ENCODE peak calls at places on chromosomes 3 and 15, in nine cellular contexts. One of them, this sample, is unnamed.

GRCh38 chr3:37024092-37024491 is 30.8 kb downstream of the MLH1 start:
- DNase-seq in right atrium auricular region: no peak
- DNase-seq in thoracic aorta: no peak
- DNase-seq in HCT116: peak; percentile 4
- DNase-seq in body of pancreas: no peak
- DNase-seq in CD4-positive, alpha-beta memory T cell: peak; percentile 8
- DNase-seq in colonic mucosa: no peak
- DNase-seq in psoas muscle: no peak
- DNase-seq in Panc1: no peak
- DNase-seq in this sample: no peak

GRCh38 chr3:139120336-139120971 is 75.8 kb upstream of the PRR23C start:
- DNase-seq in right atrium auricular region: peak; percentile 54
- DNase-seq in thoracic aorta: no peak
- DNase-seq in HCT116: peak; percentile 21
- DNase-seq in body of pancreas: peak; percentile 16
- DNase-seq in CD4-positive, alpha-beta memory T cell: no peak
- DNase-seq in colonic mucosa: peak; percentile 19
- DNase-seq in psoas muscle: no peak
- DNase-seq in Panc1: no peak
- DNase-seq in this sample: no peak

GRCh38 chr15:101159096-101159935 is 92.5 kb downstream of the CHSY1 start:
- DNase-seq in right atrium auricular region: no peak
- DNase-seq in thoracic aorta: no peak
- DNase-seq in HCT116: no peak
- DNase-seq in body of pancreas: no peak
- DNase-seq in CD4-positive, alpha-beta memory T cell: no peak
- DNase-seq in colonic mucosa: no peak
- DNase-seq in psoas muscle: no peak
- DNase-seq in Panc1: no peak
- DNase-seq in this sample: no peak

GRCh38 chr3:52291508-52292181 is 4.0 kb downstream of the GLYCTK start:
- DNase-seq in right atrium auricular region: no peak
- DNase-seq in thoracic aorta: no peak
- DNase-seq in HCT116: no peak
- DNase-seq in body of pancreas: peak; percentile 33
- DNase-seq in CD4-positive, alpha-beta memory T cell: no peak
- DNase-seq in colonic mucosa: peak; percentile 55
- DNase-seq in psoas muscle: no peak
- DNase-seq in Panc1: no peak
- DNase-seq in this sample: no peak

GRCh38 chr3:110459021-110459420 is 612.6 kb upstream of the NECTIN3 start:
- DNase-seq in right atrium auricular region: no peak
- DNase-seq in thoracic aorta: no peak
- DNase-seq in HCT116: no peak
- DNase-seq in body of pancreas: no peak
- DNase-seq in CD4-positive, alpha-beta memory T cell: no peak
- DNase-seq in colonic mucosa: no peak
- DNase-seq in psoas muscle: no peak
- DNase-seq in Panc1: no peak
- DNase-seq in this sample: no peak

GRCh38 chr15:101013769-101014223 is 94.6 kb downstream of the LRRK1 start:
- DNase-seq in right atrium auricular region: peak; percentile 30
- DNase-seq in thoracic aorta: no peak
- DNase-seq in HCT116: no peak
- DNase-seq in body of pancreas: no peak
- DNase-seq in CD4-positive, alpha-beta memory T cell: no peak
- DNase-seq in colonic mucosa: peak; percentile 13
- DNase-seq in psoas muscle: no peak
- DNase-seq in Panc1: no peak
- DNase-seq in this sample: no peak

GRCh38 chr15:39184701-39185390 is 396.0 kb upstream of the THBS1 start:
- DNase-seq in right atrium auricular region: no peak
- DNase-seq in thoracic aorta: no peak
- DNase-seq in HCT116: no peak
- DNase-seq in body of pancreas: no peak
- DNase-seq in CD4-positive, alpha-beta memory T cell: no peak
- DNase-seq in colonic mucosa: no peak
- DNase-seq in psoas muscle: no peak
- DNase-seq in Panc1: no peak
- DNase-seq in this sample: no peak

GRCh38 chr3:128306481-128306880 is 153.2 kb downstream of the EEFSEC start:
- DNase-seq in right atrium auricular region: no peak
- DNase-seq in thoracic aorta: no peak
- DNase-seq in HCT116: no peak
- DNase-seq in body of pancreas: no peak
- DNase-seq in CD4-positive, alpha-beta memory T cell: no peak
- DNase-seq in colonic mucosa: no peak
- DNase-seq in psoas muscle: no peak
- DNase-seq in Panc1: no peak
- DNase-seq in this sample: no peak

GRCh38 chr3:4809970-4810369 is 169.3 kb upstream of the BHLHE40 start:
- DNase-seq in right atrium auricular region: no peak
- DNase-seq in thoracic aorta: no peak
- DNase-seq in HCT116: no peak
- DNase-seq in body of pancreas: no peak
- DNase-seq in CD4-positive, alpha-beta memory T cell: no peak
- DNase-seq in colonic mucosa: no peak
- DNase-seq in psoas muscle: no peak
- DNase-seq in Panc1: no peak
- DNase-seq in this sample: no peak

DNA sequence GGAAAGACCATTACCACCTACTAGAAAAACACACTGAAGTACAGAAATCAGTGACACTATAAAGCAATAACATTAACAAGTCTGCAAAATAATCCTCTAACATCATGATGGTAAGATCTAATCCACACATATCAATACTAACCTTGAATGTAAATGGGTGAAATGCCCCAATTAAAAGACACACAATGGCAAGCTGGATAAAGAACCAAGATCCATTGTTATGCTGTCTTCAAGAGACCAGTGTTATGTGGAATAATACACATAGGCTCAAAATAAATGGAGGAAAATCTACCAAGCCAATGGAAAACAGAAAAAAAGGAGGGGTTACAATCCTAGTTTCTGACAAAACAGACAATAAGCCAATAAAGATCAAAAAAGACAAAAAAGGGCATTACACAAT is 13.5 kb downstream of the OR5K3 start:
- DNase-seq in right atrium auricular region: no peak
- DNase-seq in thoracic aorta: no peak
- DNase-seq in HCT116: no peak
- DNase-seq in body of pancreas: no peak
- DNase-seq in CD4-positive, alpha-beta memory T cell: no peak
- DNase-seq in colonic mucosa: no peak
- DNase-seq in psoas muscle: no peak
- DNase-seq in Panc1: no peak
- DNase-seq in this sample: no peak
- H3K9me3 ChIP-seq in right atrium auricular region: no peaks in the 10 kb centered on the region
- H3K9me3 ChIP-seq in thoracic aorta: peaks cover 16% of the 10 kb centered on the region
- H3K9me3 ChIP-seq in HCT116: no peaks in the 10 kb centered on the region
- H3K9me3 ChIP-seq in body of pancreas: no peaks in the 10 kb centered on the region
- H3K9me3 ChIP-seq in CD4-positive, alpha-beta memory T cell: peaks cover 4% of the 10 kb centered on the region
- H3K9me3 ChIP-seq in colonic mucosa: peaks cover 3% of the 10 kb centered on the region
- H3K9me3 ChIP-seq in psoas muscle: peaks cover 11% of the 10 kb centered on the region
- H3K9me3 ChIP-seq in Panc1: peaks cover 3% of the 10 kb centered on the region
- H3K9me3 ChIP-seq in this sample: peaks cover 4% of the 10 kb centered on the region

DNA sequence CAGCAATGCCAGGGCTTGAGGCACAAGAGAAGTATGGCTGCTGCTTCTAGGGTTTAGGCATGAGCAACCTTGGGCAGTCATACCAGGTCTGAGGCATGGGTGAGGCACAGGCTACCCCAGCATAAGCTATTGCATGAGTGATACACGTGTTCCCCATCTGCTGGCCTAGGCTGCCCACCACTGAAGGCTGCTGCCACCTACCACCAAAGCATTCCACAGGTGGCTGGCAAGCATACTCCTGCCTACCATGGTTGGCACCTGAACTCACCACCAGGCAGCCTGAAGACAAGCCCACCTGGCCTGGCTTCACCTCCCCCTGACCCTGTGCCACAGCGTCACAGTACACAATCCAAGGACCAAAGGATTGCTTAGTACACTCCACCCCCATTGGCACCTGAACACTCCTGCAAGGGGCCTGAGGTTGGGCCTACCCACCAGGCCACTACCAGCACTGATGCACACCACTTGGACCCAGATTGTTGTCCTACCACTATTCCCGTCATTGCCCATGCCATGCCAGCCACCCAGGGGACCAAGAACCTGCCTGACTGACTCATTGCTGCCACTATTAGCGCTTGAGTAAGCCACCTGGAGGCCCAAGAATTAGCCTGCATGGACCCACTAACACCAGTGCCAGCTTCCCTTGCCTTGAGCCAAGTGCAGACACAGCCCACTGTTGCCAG is 115.7 kb downstream of the STT3B start:
- DNase-seq in right atrium auricular region: no peak
- DNase-seq in thoracic aorta: no peak
- DNase-seq in HCT116: no peak
- DNase-seq in body of pancreas: no peak
- DNase-seq in CD4-positive, alpha-beta memory T cell: no peak
- DNase-seq in colonic mucosa: no peak
- DNase-seq in psoas muscle: no peak
- DNase-seq in Panc1: no peak
- DNase-seq in this sample: no peak
- H3K9me3 ChIP-seq in right atrium auricular region: no peaks in the 10 kb centered on the region
- H3K9me3 ChIP-seq in thoracic aorta: peaks cover 30% of the 10 kb centered on the region
- H3K9me3 ChIP-seq in HCT116: peaks cover 10% of the 10 kb centered on the region
- H3K9me3 ChIP-seq in body of pancreas: no peaks in the 10 kb centered on the region
- H3K9me3 ChIP-seq in CD4-positive, alpha-beta memory T cell: peaks cover 33% of the 10 kb centered on the region
- H3K9me3 ChIP-seq in colonic mucosa: no peaks in the 10 kb centered on the region
- H3K9me3 ChIP-seq in psoas muscle: peaks cover 47% of the 10 kb centered on the region
- H3K9me3 ChIP-seq in Panc1: peaks cover 9% of the 10 kb centered on the region
- H3K9me3 ChIP-seq in this sample: no peaks in the 10 kb centered on the region

GRCh38 chr15:52783929-52784798 is 6.0 kb downstream of the ONECUT1 start:
- DNase-seq in right atrium auricular region: no peak
- DNase-seq in thoracic aorta: no peak
- DNase-seq in HCT116: no peak
- DNase-seq in body of pancreas: peak; percentile 77
- DNase-seq in CD4-positive, alpha-beta memory T cell: no peak
- DNase-seq in colonic mucosa: no peak
- DNase-seq in psoas muscle: no peak
- DNase-seq in Panc1: no peak
- DNase-seq in this sample: no peak
- H3K9me3 ChIP-seq in right atrium auricular region: no peaks in the 10 kb centered on the region
- H3K9me3 ChIP-seq in thoracic aorta: no peaks in the 10 kb centered on the region
- H3K9me3 ChIP-seq in HCT116: no peaks in the 10 kb centered on the region
- H3K9me3 ChIP-seq in body of pancreas: no peaks in the 10 kb centered on the region
- H3K9me3 ChIP-seq in CD4-positive, alpha-beta memory T cell: no peaks in the 10 kb centered on the region
- H3K9me3 ChIP-seq in colonic mucosa: no peaks in the 10 kb centered on the region
- H3K9me3 ChIP-seq in psoas muscle: no peaks in the 10 kb centered on the region
- H3K9me3 ChIP-seq in Panc1: no peaks in the 10 kb centered on the region
- H3K9me3 ChIP-seq in this sample: no peaks in the 10 kb centered on the region

GRCh38 chr3:123412076-123412475 is 36.8 kb downstream of the ADCY5 start:
- DNase-seq in right atrium auricular region: no peak
- DNase-seq in thoracic aorta: no peak
- DNase-seq in HCT116: no peak
- DNase-seq in body of pancreas: no peak
- DNase-seq in CD4-positive, alpha-beta memory T cell: no peak
- DNase-seq in colonic mucosa: no peak
- DNase-seq in psoas muscle: no peak
- DNase-seq in Panc1: no peak
- DNase-seq in this sample: no peak
- H3K9me3 ChIP-seq in right atrium auricular region: no peaks in the 10 kb centered on the region
- H3K9me3 ChIP-seq in thoracic aorta: no peaks in the 10 kb centered on the region
- H3K9me3 ChIP-seq in HCT116: no peaks in the 10 kb centered on the region
- H3K9me3 ChIP-seq in body of pancreas: no peaks in the 10 kb centered on the region
- H3K9me3 ChIP-seq in CD4-positive, alpha-beta memory T cell: no peaks in the 10 kb centered on the region
- H3K9me3 ChIP-seq in colonic mucosa: no peaks in the 10 kb centered on the region
- H3K9me3 ChIP-seq in psoas muscle: no peaks in the 10 kb centered on the region
- H3K9me3 ChIP-seq in Panc1: no peaks in the 10 kb centered on the region
- H3K9me3 ChIP-seq in this sample: no peaks in the 10 kb centered on the region

GRCh38 chr3:13133471-13133981 is 60.3 kb upstream of the IQSEC1 start:
- DNase-seq in right atrium auricular region: no peak
- DNase-seq in thoracic aorta: no peak
- DNase-seq in HCT116: no peak
- DNase-seq in body of pancreas: peak; percentile 0
- DNase-seq in CD4-positive, alpha-beta memory T cell: no peak
- DNase-seq in colonic mucosa: no peak
- DNase-seq in psoas muscle: no peak
- DNase-seq in Panc1: no peak
- DNase-seq in this sample: no peak
- H3K9me3 ChIP-seq in right atrium auricular region: no peaks in the 10 kb centered on the region
- H3K9me3 ChIP-seq in thoracic aorta: no peaks in the 10 kb centered on the region
- H3K9me3 ChIP-seq in HCT116: no peaks in the 10 kb centered on the region
- H3K9me3 ChIP-seq in body of pancreas: no peaks in the 10 kb centered on the region
- H3K9me3 ChIP-seq in CD4-positive, alpha-beta memory T cell: no peaks in the 10 kb centered on the region
- H3K9me3 ChIP-seq in colonic mucosa: no peaks in the 10 kb centered on the region
- H3K9me3 ChIP-seq in psoas muscle: no peaks in the 10 kb centered on the region
- H3K9me3 ChIP-seq in Panc1: no peaks in the 10 kb centered on the region
- H3K9me3 ChIP-seq in this sample: no peaks in the 10 kb centered on the region

DNA sequence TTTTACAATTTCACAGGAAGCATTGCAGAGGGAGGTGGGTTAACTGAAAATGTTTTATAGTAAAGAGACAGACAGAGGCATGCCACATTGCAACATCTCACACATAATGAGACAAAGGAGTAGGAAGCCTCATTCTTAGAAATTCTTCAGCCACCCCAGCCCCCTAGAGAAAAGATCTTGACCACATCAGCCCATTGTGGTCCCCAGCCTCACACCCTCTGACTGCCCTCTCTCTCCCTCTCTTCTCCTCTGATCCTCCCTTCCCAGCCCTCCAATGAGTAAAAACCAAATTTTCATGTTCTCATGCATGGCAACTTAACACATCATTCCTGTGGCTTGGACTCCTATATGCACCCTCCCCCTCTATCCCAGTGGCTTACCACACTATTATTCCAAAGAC is 174.1 kb downstream of the UACA start:
- DNase-seq in right atrium auricular region: no peak
- DNase-seq in thoracic aorta: no peak
- DNase-seq in HCT116: no peak
- DNase-seq in body of pancreas: no peak
- DNase-seq in CD4-positive, alpha-beta memory T cell: no peak
- DNase-seq in colonic mucosa: no peak
- DNase-seq in psoas muscle: no peak
- DNase-seq in Panc1: no peak
- DNase-seq in this sample: no peak
- H3K9me3 ChIP-seq in right atrium auricular region: no peaks in the 10 kb centered on the region
- H3K9me3 ChIP-seq in thoracic aorta: peaks cover 4% of the 10 kb centered on the region
- H3K9me3 ChIP-seq in HCT116: peaks cover 3% of the 10 kb centered on the region
- H3K9me3 ChIP-seq in body of pancreas: no peaks in the 10 kb centered on the region
- H3K9me3 ChIP-seq in CD4-positive, alpha-beta memory T cell: no peaks in the 10 kb centered on the region
- H3K9me3 ChIP-seq in colonic mucosa: no peaks in the 10 kb centered on the region
- H3K9me3 ChIP-seq in psoas muscle: peaks cover 2% of the 10 kb centered on the region
- H3K9me3 ChIP-seq in Panc1: peaks cover 8% of the 10 kb centered on the region
- H3K9me3 ChIP-seq in this sample: no peaks in the 10 kb centered on the region

DNA sequence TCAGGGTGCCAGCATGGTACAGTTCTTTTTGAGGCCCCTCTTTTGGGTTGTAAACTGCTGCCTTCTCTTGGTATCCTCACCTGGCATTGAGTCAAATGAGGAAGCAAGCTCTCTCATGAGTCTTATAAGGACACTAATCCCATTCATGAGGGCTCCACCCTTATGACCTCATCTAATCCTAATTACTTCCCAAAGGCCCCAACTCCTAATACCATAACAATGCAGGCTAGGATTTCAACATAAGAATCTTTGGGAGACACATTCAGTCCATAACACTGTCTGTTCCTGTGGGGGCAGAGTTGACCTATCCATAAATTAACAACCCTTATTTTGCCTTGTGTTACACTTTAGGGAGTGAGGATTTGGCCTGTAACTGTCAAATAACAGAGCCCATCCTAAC is 278.3 kb downstream of the LRTM1 start:
- DNase-seq in right atrium auricular region: no peak
- DNase-seq in thoracic aorta: no peak
- DNase-seq in HCT116: no peak
- DNase-seq in body of pancreas: no peak
- DNase-seq in CD4-positive, alpha-beta memory T cell: no peak
- DNase-seq in colonic mucosa: no peak
- DNase-seq in psoas muscle: no peak
- DNase-seq in Panc1: no peak
- DNase-seq in this sample: no peak
- H3K9me3 ChIP-seq in right atrium auricular region: no peaks in the 10 kb centered on the region
- H3K9me3 ChIP-seq in thoracic aorta: no peaks in the 10 kb centered on the region
- H3K9me3 ChIP-seq in HCT116: peaks cover 12% of the 10 kb centered on the region
- H3K9me3 ChIP-seq in body of pancreas: no peaks in the 10 kb centered on the region
- H3K9me3 ChIP-seq in CD4-positive, alpha-beta memory T cell: no peaks in the 10 kb centered on the region
- H3K9me3 ChIP-seq in colonic mucosa: no peaks in the 10 kb centered on the region
- H3K9me3 ChIP-seq in psoas muscle: no peaks in the 10 kb centered on the region
- H3K9me3 ChIP-seq in Panc1: no peaks in the 10 kb centered on the region
- H3K9me3 ChIP-seq in this sample: no peaks in the 10 kb centered on the region

This sample was measured in gastrocnemius medialis.